ENCODE peak calls at places on chromosomes 1 and 21, in five cellular contexts. T, E, M, G and W are unnamed samples.

GRCh38 chr1:87176514-87176913 is 152.2 kb upstream of the LMO4 start:
- DNase-seq in T (no peak), E (no peak), M (no peak), G (no peak), W (no peak)

GRCh38 chr1:55720243-55720642 is 505.1 kb upstream of the USP24 start:
- DNase-seq in T (peak; percentile 12), E (no peak), M (no peak), G (peak; percentile 57), W (peak; percentile 49)

GRCh38 chr1:57061369-57061768 is 95.6 kb upstream of the C8B start:
- DNase-seq in T (no peak), E (no peak), M (no peak), G (no peak), W (no peak)

GRCh38 chr1:213956295-213956770 is 31.4 kb upstream of the PROX1 start:
- DNase-seq in T (no peak), E (no peak), M (no peak), G (no peak), W (no peak)

GRCh38 chr1:91406773-91407389 is 2.2 kb upstream of the HFM1 start:
- DNase-seq in T (no peak), E (no peak), M (no peak), G (no peak), W (no peak)

GRCh38 chr1:17307946-17308345 is at the start of gene PADI4:
- DNase-seq in T (no peak), E (no peak), M (no peak), G (no peak), W (no peak)

GRCh38 chr1:167714098-167714850 is 7.5 kb upstream of the MPZL1 start:
- DNase-seq in T (peak; percentile 90), E (peak; percentile 94), M (no peak), G (peak; percentile 92), W (peak; percentile 96)

GRCh38 chr21:41715649-41716321 is 51.1 kb downstream of the RIPK4 start:
- DNase-seq in T (peak; percentile 71), E (no peak), M (peak; percentile 28), G (no peak), W (no peak)

GRCh38 chr1:240801445-240801844 is 189.5 kb upstream of the GREM2 start:
- DNase-seq in T (no peak), E (no peak), M (no peak), G (no peak), W (no peak)

GRCh38 chr1:11802616-11802972 is 3.2 kb downstream of the MTHFR start:
- DNase-seq in T (no peak), E (no peak), M (no peak), G (peak; percentile 57), W (no peak)

GRCh38 chr1:10378071-10378841 is 20.6 kb upstream of the PGD start:
- DNase-seq in T (peak; percentile 17), E (no peak), M (no peak), G (peak; percentile 56), W (peak; percentile 70)

GRCh38 chr21:45151484-45152115 is 77.2 kb downstream of the ADARB1 start:
- DNase-seq in T (no peak), E (no peak), M (no peak), G (no peak), W (no peak)

GRCh38 chr21:14589855-14590563 is 43.9 kb upstream of the SAMSN1 start:
- DNase-seq in T (no peak), E (no peak), M (no peak), G (no peak), W (no peak)

GRCh38 chr1:76040327-76040868 is 34.1 kb upstream of the ST6GALNAC3 start:
- DNase-seq in T (no peak), E (no peak), M (no peak), G (no peak), W (no peak)

GRCh38 chr1:54800899-54801759 is at the start of gene TTC22:
- DNase-seq in T (peak; percentile 83), E (no peak), M (no peak), G (no peak), W (no peak)

GRCh38 chr1:67171978-67172377 is 5.7 kb downstream of the IL23R start:
- DNase-seq in T (no peak), E (no peak), M (no peak), G (no peak), W (no peak)

GRCh38 chr1:67173988-67174387 is 7.7 kb downstream of the IL23R start:
- DNase-seq in T (no peak), E (no peak), M (no peak), G (no peak), W (no peak)

GRCh38 chr1:67171574-67171955 is 5.3 kb downstream of the IL23R start:
- DNase-seq in T (no peak), E (no peak), M (no peak), G (no peak), W (no peak)

GRCh38 chr1:67175713-67176112 is 9.5 kb downstream of the IL23R start:
- DNase-seq in T (no peak), E (no peak), M (no peak), G (no peak), W (no peak)

DNA sequence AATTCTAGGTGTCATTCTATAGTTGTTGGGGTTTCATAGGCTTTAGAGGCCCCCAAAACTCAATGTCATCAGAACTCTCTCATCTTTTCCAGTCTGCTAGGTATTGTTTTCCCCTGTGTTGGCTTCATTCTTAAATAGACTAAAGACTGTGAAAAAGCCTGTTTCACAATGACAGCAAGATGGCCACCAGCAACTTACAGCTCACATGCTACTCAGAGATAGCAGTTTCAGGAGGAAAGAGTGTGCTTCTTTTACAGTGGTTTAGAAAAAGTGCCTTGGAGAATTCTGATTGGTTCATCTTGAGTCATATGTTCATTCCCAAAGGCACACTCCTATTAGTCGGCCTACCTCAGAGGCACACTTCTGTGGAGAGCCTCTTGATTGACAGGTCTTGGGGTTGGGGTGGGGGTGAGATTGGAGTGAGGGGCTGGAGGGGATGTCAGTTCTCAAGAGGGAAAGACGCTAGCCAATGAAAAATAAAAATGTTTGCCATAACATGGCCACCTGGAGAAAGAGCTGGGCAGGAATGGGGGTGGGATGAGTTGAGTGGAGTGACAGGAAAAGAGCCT is 8.5 kb downstream of the IL23R start:
- DNase-seq in T (no peak), E (no peak), M (no peak), G (no peak), W (no peak)
- H3K4me3 ChIP-seq in T (no peak overlapping the region), E (no peak overlapping the region), M (no peak overlapping the region), G (no peak overlapping the region), W (no peak overlapping the region)

DNA sequence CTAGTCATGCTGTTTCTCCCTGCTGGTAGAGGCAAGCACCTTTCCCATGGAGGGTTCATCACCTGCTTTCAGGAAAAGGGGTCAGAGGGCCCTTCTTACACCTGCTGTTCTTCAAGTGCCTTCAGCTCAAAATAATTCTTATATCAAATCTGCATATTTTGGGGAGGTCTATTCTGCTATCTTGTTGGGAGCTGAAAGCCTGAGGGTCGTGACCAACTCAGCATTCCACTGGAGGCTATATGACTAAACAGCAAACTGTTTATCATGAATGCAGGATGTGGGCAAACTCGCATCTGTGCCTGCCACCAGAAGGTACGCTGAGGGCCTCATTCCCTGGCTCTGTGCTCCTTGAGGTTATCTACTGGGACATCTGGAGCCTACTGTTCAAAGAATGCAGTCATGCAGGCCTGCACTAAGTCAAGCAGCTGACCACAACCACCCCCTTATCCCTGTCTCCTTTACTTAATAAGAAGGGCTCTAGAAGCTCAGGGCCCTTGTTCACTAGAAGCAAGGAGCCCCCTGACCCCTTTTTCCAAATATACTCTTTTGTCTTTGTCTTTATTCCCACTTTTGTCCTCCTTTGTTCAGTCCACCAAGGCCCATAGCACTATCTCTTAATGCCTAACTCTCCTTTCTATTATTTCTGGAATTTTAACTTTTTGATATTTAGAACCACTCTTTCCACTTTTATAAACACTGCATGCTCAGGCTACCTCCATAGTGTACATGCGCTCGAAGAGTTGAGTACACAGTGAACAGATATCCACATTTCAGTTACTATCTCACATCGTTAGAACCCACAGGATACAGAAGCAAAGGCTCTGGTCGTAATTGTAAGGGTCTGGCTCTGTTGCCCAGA is 4.5 kb upstream of the TRIM17 start:
- DNase-seq in T (no peak), E (no peak), M (no peak), G (no peak), W (no peak)
- H3K4me1 ChIP-seq in T (peaks cover 29% of the 10 kb centered on the region), E (peaks cover 5% of the 10 kb centered on the region), M (peaks cover 2% of the 10 kb centered on the region), G (peaks cover 1% of the 10 kb centered on the region), W (no peaks in the 10 kb centered on the region)

DNA sequence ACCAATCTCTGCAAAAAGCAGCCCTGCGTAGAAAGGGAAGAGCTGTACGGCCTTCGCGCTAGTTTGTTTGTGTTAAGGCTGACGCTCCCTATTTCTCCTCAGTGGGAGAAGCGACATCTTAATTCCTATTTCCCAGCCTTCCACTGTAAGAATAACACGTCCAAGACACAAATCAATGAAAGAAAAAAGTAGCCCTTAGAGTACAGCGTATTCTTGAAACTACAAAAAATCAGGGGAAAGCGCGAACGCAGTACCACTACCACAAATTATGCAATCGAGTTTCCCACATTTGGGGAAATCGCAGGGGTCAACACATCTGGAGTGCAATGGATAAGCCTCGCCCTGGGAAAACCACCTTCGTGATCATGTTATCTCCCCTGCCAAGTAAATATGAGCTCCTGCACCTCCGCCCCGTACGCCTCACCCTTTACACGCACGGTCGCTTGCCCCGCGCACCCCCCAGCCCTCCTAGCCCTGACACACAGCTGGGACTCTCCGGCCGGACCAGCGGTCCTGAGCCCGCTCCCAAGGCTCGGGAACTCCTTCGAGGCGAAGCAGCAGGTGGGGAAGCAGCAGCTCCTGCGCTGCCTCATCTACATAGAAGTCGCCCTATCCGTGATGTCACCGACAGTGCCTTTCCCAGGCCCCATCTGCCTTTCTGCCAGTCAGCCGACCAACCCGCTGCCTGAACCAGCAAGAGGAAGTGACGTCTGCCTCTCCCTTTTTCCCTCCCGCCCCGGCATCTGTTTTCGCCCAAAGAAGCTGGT is 94.7 kb downstream of the PPIAL4G start:
- DNase-seq in T (peak; percentile 92), E (peak; percentile 89), M (peak; percentile 90), G (peak; percentile 92), W (peak; percentile 90)
- H3K4me3 ChIP-seq in T (peak overlapping the region; percentile 7), E (peak overlapping the region; percentile 53), M (no peak overlapping the region), G (peak overlapping the region; percentile 63), W (peak overlapping the region; percentile 35)

GRCh38 chr1:44660176-44660575 is 14.1 kb downstream of the TMEM53 start:
- DNase-seq in T (peak; percentile 97), E (no peak), M (no peak), G (peak; percentile 90), W (peak; percentile 91)

GRCh38 chr1:44659566-44659965 is 14.7 kb downstream of the TMEM53 start:
- DNase-seq in T (no peak), E (no peak), M (no peak), G (no peak), W (no peak)

GRCh38 chr1:44664730-44665370 is 9.4 kb downstream of the TMEM53 start:
- DNase-seq in T (no peak), E (no peak), M (no peak), G (no peak), W (no peak)

GRCh38 chr1:44662683-44663030 is 11.6 kb downstream of the TMEM53 start:
- DNase-seq in T (no peak), E (no peak), M (no peak), G (no peak), W (no peak)

DNA sequence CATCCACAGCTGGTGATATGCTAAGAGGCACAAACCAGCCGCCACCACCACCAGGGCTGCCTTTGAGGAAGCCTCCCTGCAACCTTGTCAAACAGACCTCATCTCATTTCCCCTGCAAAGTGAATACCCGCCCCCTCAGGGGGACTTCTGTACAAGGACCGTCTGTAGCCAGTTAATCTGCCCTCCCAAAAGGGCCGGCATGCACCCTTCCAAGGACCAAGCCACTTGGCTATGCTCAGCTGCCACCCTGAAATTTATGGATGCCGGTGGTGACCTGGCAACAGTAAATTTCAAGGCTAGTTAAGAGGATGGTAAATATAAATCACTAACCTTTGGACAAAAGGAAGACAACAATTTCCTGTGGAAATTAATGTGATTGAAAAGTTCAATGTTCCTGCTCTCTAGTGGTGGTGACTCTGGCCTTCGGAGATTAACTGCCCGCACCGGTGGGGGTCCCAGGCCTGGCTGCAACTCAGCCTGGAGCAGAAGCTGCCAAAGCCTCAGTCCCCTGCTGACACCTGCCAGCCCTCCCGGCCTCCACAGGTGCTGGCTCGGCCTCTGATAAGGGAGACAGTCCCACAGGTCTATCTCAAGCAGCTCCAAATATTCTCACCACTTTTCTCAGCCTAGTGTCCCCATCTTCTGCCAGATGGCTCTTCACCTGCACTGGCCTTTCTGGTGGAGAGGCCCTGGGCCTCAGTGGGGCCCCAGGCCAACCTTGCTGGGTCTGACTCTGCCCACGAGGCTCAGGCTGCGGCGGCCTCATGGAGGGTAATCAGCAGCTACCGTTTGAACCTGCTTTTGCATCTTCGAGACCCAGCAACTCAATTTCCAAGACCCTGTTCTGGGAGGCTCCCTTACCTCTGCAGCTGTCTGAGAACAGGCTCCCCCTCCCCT is 12.2 kb downstream of the TMEM53 start:
- DNase-seq in T (no peak), E (no peak), M (no peak), G (no peak), W (no peak)
- H3K4me1 ChIP-seq in T (peaks cover 35% of the 10 kb centered on the region), E (no peaks in the 10 kb centered on the region), M (peaks cover 12% of the 10 kb centered on the region), G (no peaks in the 10 kb centered on the region), W (no peaks in the 10 kb centered on the region)